ENCODE peak calls at places on chromosomes 7 and 10, in ten cellular contexts. One of them, this sample, is unnamed.

GRCh38 chr7:39741942-39742623 is 118.7 kb downstream of the RALA start:
- DNase-seq in RCC 7860: no peak
- DNase-seq in PC-9: no peak
- DNase-seq in cardiac fibroblast: peak
- DNase-seq in HT-29: peak
- DNase-seq in heart right ventricle: peak
- DNase-seq in HTR-8/SVneo: no peak
- DNase-seq in stimulated activated naive B cell treated with anti-CD40 and anti-IgM and Interleukin-4, amounts not matched to agents 10 μg/mL and 1 μg/mL and 100 μg/mL, for 72 hours: no peak
- DNase-seq in astrocyte of the spinal cord: peak
- DNase-seq in A549: peak
- DNase-seq in this sample: peak

GRCh38 chr7:130356121-130356759 is 11.6 kb downstream of the CPA5 start:
- DNase-seq in RCC 7860: peak
- DNase-seq in PC-9: peak
- DNase-seq in cardiac fibroblast: peak
- DNase-seq in HT-29: peak
- DNase-seq in heart right ventricle: peak
- DNase-seq in HTR-8/SVneo: peak
- DNase-seq in stimulated activated naive B cell treated with anti-CD40 and anti-IgM and Interleukin-4, amounts not matched to agents 10 μg/mL and 1 μg/mL and 100 μg/mL, for 72 hours: no peak
- DNase-seq in astrocyte of the spinal cord: peak
- DNase-seq in A549: peak
- DNase-seq in this sample: peak

GRCh38 chr7:23622469-23622868 is 25.3 kb downstream of the CCDC126 start:
- DNase-seq in RCC 7860: no peak
- DNase-seq in PC-9: no peak
- DNase-seq in cardiac fibroblast: peak
- DNase-seq in HT-29: no peak
- DNase-seq in heart right ventricle: no peak
- DNase-seq in HTR-8/SVneo: no peak
- DNase-seq in stimulated activated naive B cell treated with anti-CD40 and anti-IgM and Interleukin-4, amounts not matched to agents 10 μg/mL and 1 μg/mL and 100 μg/mL, for 72 hours: no peak
- DNase-seq in astrocyte of the spinal cord: peak
- DNase-seq in A549: no peak
- DNase-seq in this sample: no peak

GRCh38 chr7:5704534-5704922 is 76.9 kb downstream of the RNF216 start:
- DNase-seq in RCC 7860: peak
- DNase-seq in PC-9: peak
- DNase-seq in cardiac fibroblast: peak
- DNase-seq in HT-29: peak
- DNase-seq in heart right ventricle: peak
- DNase-seq in HTR-8/SVneo: peak
- DNase-seq in stimulated activated naive B cell treated with anti-CD40 and anti-IgM and Interleukin-4, amounts not matched to agents 10 μg/mL and 1 μg/mL and 100 μg/mL, for 72 hours: peak
- DNase-seq in astrocyte of the spinal cord: peak
- DNase-seq in A549: peak
- DNase-seq in this sample: peak

GRCh38 chr7:122306320-122307227 is 2.0 kb upstream of the FEZF1 start:
- DNase-seq in RCC 7860: no peak
- DNase-seq in PC-9: no peak
- DNase-seq in cardiac fibroblast: no peak
- DNase-seq in HT-29: no peak
- DNase-seq in heart right ventricle: no peak
- DNase-seq in HTR-8/SVneo: no peak
- DNase-seq in stimulated activated naive B cell treated with anti-CD40 and anti-IgM and Interleukin-4, amounts not matched to agents 10 μg/mL and 1 μg/mL and 100 μg/mL, for 72 hours: no peak
- DNase-seq in astrocyte of the spinal cord: no peak
- DNase-seq in A549: no peak
- DNase-seq in this sample: no peak

GRCh38 chr7:129762387-129762969 is 151.0 kb downstream of the NRF1 start:
- DNase-seq in RCC 7860: no peak
- DNase-seq in PC-9: no peak
- DNase-seq in cardiac fibroblast: no peak
- DNase-seq in HT-29: no peak
- DNase-seq in heart right ventricle: no peak
- DNase-seq in HTR-8/SVneo: no peak
- DNase-seq in stimulated activated naive B cell treated with anti-CD40 and anti-IgM and Interleukin-4, amounts not matched to agents 10 μg/mL and 1 μg/mL and 100 μg/mL, for 72 hours: no peak
- DNase-seq in astrocyte of the spinal cord: no peak
- DNase-seq in A549: no peak
- DNase-seq in this sample: no peak

GRCh38 chr7:25665346-25665745 is 437.1 kb upstream of the NPVF start:
- DNase-seq in RCC 7860: no peak
- DNase-seq in PC-9: no peak
- DNase-seq in cardiac fibroblast: no peak
- DNase-seq in HT-29: no peak
- DNase-seq in heart right ventricle: no peak
- DNase-seq in HTR-8/SVneo: no peak
- DNase-seq in stimulated activated naive B cell treated with anti-CD40 and anti-IgM and Interleukin-4, amounts not matched to agents 10 μg/mL and 1 μg/mL and 100 μg/mL, for 72 hours: no peak
- DNase-seq in astrocyte of the spinal cord: no peak
- DNase-seq in A549: no peak
- DNase-seq in this sample: no peak

GRCh38 chr10:92408017-92408361 is 117.0 kb downstream of the MARCHF5 start:
- DNase-seq in RCC 7860: no peak
- DNase-seq in PC-9: no peak
- DNase-seq in cardiac fibroblast: no peak
- DNase-seq in HT-29: no peak
- DNase-seq in heart right ventricle: no peak
- DNase-seq in HTR-8/SVneo: no peak
- DNase-seq in stimulated activated naive B cell treated with anti-CD40 and anti-IgM and Interleukin-4, amounts not matched to agents 10 μg/mL and 1 μg/mL and 100 μg/mL, for 72 hours: no peak
- DNase-seq in astrocyte of the spinal cord: no peak
- DNase-seq in A549: no peak
- DNase-seq in this sample: no peak

GRCh38 chr10:115802911-115803310 is 470.1 kb downstream of the GFRA1 start:
- DNase-seq in RCC 7860: no peak
- DNase-seq in PC-9: no peak
- DNase-seq in cardiac fibroblast: no peak
- DNase-seq in HT-29: no peak
- DNase-seq in heart right ventricle: no peak
- DNase-seq in HTR-8/SVneo: no peak
- DNase-seq in stimulated activated naive B cell treated with anti-CD40 and anti-IgM and Interleukin-4, amounts not matched to agents 10 μg/mL and 1 μg/mL and 100 μg/mL, for 72 hours: no peak
- DNase-seq in astrocyte of the spinal cord: no peak
- DNase-seq in A549: no peak
- DNase-seq in this sample: no peak

GRCh38 chr7:75762350-75762917 is 9.6 kb downstream of the CCL26 start:
- DNase-seq in RCC 7860: peak
- DNase-seq in PC-9: no peak
- DNase-seq in cardiac fibroblast: peak
- DNase-seq in HT-29: peak
- DNase-seq in heart right ventricle: no peak
- DNase-seq in HTR-8/SVneo: peak
- DNase-seq in stimulated activated naive B cell treated with anti-CD40 and anti-IgM and Interleukin-4, amounts not matched to agents 10 μg/mL and 1 μg/mL and 100 μg/mL, for 72 hours: no peak
- DNase-seq in astrocyte of the spinal cord: peak
- DNase-seq in A549: peak
- DNase-seq in this sample: peak

GRCh38 chr10:28947209-28947608 is 269.9 kb downstream of the BAMBI start:
- DNase-seq in RCC 7860: no peak
- DNase-seq in PC-9: no peak
- DNase-seq in cardiac fibroblast: peak
- DNase-seq in HT-29: no peak
- DNase-seq in heart right ventricle: no peak
- DNase-seq in HTR-8/SVneo: no peak
- DNase-seq in stimulated activated naive B cell treated with anti-CD40 and anti-IgM and Interleukin-4, amounts not matched to agents 10 μg/mL and 1 μg/mL and 100 μg/mL, for 72 hours: no peak
- DNase-seq in astrocyte of the spinal cord: no peak
- DNase-seq in A549: no peak
- DNase-seq in this sample: no peak